ENCODE peak calls at places on chromosomes 13 and 19, in six cellular contexts. N is LHCN-M2; B is stimulated activated CD8-positive, alpha-beta memory T cell treated with anti-CD3 and anti-CD28 coated beads, Interleukin-4, amount 100 ng/mL, for 1 hour; Q is NCI-H1105 treated with DMSO at 0.1 percent for 48 hours; K is body of pancreas; I is sciatic nerve. J is an unnamed sample.

GRCh38 chr19:33805840-33806433 is 9.3 kb downstream of the KCTD15 start:
- DNase-seq in K (no peak), Q (no peak), B (no peak), N (no peak), I (no peak), J (no peak)

GRCh38 chr19:46478356-46478986 is 7.1 kb upstream of the PNMA8A start:
- DNase-seq in I (no peak), Q (peak; percentile 74), N (peak; percentile 97), B (no peak), K (no peak), J (no peak)

GRCh38 chr19:42229855-42230331 is 9.8 kb downstream of the ZNF526 start:
- DNase-seq in B (no peak), N (no peak), K (no peak), I (no peak), Q (no peak), J (no peak)

GRCh38 chr19:47376589-47377144 is 27.6 kb downstream of the DHX34 start:
- DNase-seq in K (no peak), B (no peak), Q (no peak), N (no peak), I (no peak), J (no peak)

GRCh38 chr13:26821766-26822165 is 61.2 kb upstream of the GPR12 start:
- DNase-seq in B (no peak), I (no peak), Q (no peak), K (no peak), N (no peak), J (no peak)

GRCh38 chr13:30752201-30752797 is 17.0 kb downstream of the ALOX5AP start:
- DNase-seq in I (no peak), Q (no peak), K (peak; percentile 33), N (no peak), B (no peak), J (peak; percentile 85)

GRCh38 chr19:14081797-14082674 is 3.5 kb downstream of the C19orf67 start:
- DNase-seq in Q (no peak), I (peak; percentile 81), K (peak; percentile 67), N (peak; percentile 45), B (no peak), J (peak; percentile 88)

GRCh38 chr13:24035411-24035810 is 125.1 kb upstream of the SPATA13 start:
- DNase-seq in I (no peak), K (no peak), Q (no peak), N (no peak), B (no peak), J (no peak)